ENCODE peak calls at places on chromosome 5, in six cellular contexts. O is mesothelial cell of epicardium; P is NCI-H146; Z is stimulated activated CD8-positive, alpha-beta memory T cell treated with anti-CD3 and anti-CD28 coated beads, Interleukin-2, amount 100 ng/mL, for 1 hour; X is AG20443; H is GM04503. C is an unnamed sample.

GRCh38 chr5:1009359-1010180 is 968 bp downstream of the NKD2 start:
- DNase-seq in H (no peak), O (peak; percentile 40), Z (no peak), X (no peak), P (no peak), C (no peak)

GRCh38 chr5:159456722-159457462 is 126.6 kb upstream of the IL12B start:
- DNase-seq in P (no peak), O (no peak), H (no peak), X (peak; percentile 40), Z (no peak), C (peak; percentile 96)

GRCh38 chr5:8756498-8757084 is 789.3 kb downstream of the SEMA5A start:
- DNase-seq in Z (no peak), O (no peak), P (peak; percentile 0), H (no peak), X (peak; percentile 54), C (no peak)

GRCh38 chr5:148909001-148909400 is 82.6 kb downstream of the ADRB2 start:
- DNase-seq in O (no peak), Z (no peak), H (no peak), P (no peak), X (no peak), C (no peak)

GRCh38 chr5:32600057-32600622 is 14.8 kb downstream of the SUB1 start:
- DNase-seq in H (peak; percentile 89), Z (no peak), X (peak; percentile 84), P (no peak), O (no peak), C (no peak)

GRCh38 chr5:165101709-165102108 is 1596.3 kb downstream of the MAT2B start:
- DNase-seq in H (no peak), O (no peak), Z (no peak), X (no peak), P (no peak), C (no peak)

GRCh38 chr5:1004598-1005361 is 3.8 kb upstream of the NKD2 start:
- DNase-seq in O (peak; percentile 70), P (peak; percentile 24), Z (peak; percentile 12), H (no peak), X (peak; percentile 69), C (no peak)

GRCh38 chr5:38479315-38479904 is 77.0 kb downstream of the LIFR start:
- DNase-seq in Z (no peak), X (no peak), O (no peak), H (no peak), P (no peak), C (no peak)

GRCh38 chr5:116454417-116454927 is 120.2 kb downstream of the SEMA6A start:
- DNase-seq in H (peak; percentile 84), P (peak; percentile 52), X (peak; percentile 88), O (no peak), Z (no peak), C (peak; percentile 63)

GRCh38 chr5:127697894-127698600 is 5.1 kb upstream of the CCDC192 start:
- DNase-seq in P (no peak), X (no peak), O (no peak), Z (no peak), H (no peak), C (no peak)

GRCh38 chr5:124963236-124963929 is 216.9 kb upstream of the ZNF608 start:
- DNase-seq in H (peak; percentile 41), Z (no peak), X (no peak), P (no peak), O (no peak), C (no peak)

C was measured in GM12878.